ENCODE peak calls at places on chromosomes 12 and 14, in nine cellular contexts. L is transverse colon; D is type B pancreatic cell; I is choroid plexus epithelial cell; R is neural crest cell; Q is CD8-positive, alpha-beta T cell; W is IMR-90; Z is fibroblast of pulmonary artery; X is heart left ventricle. U is an unnamed sample.

GRCh38 chr12:1083086-1083887 is 92.3 kb downstream of the ERC1 start:
- DNase-seq in L (no peak), D (no peak), I (peak), R (no peak), Q (no peak), W (no peak), Z (peak), X (no peak), U (no peak)

GRCh38 chr12:22034709-22035506 is 11.1 kb upstream of the CMAS start:
- DNase-seq in L (no peak), D (no peak), I (peak), R (no peak), Q (no peak), W (peak), Z (peak), X (no peak), U (no peak)

GRCh38 chr14:32826404-32827082 is 112.1 kb upstream of the NPAS3 start:
- DNase-seq in L (no peak), D (no peak), I (peak), R (no peak), Q (no peak), W (no peak), Z (peak), X (no peak), U (no peak)

GRCh38 chr14:35965425-35965824 is 139.3 kb downstream of the BRMS1L start:
- DNase-seq in L (no peak), D (no peak), I (no peak), R (no peak), Q (no peak), W (no peak), Z (no peak), X (no peak), U (no peak)

GRCh38 chr14:76770521-76771431 is 9.5 kb downstream of the VASH1 start:
- DNase-seq in L (no peak), D (peak), I (no peak), R (no peak), Q (no peak), W (no peak), Z (no peak), X (peak), U (no peak)

GRCh38 chr14:53956427-53957201 is at the start of gene BMP4:
- DNase-seq in L (peak), D (peak), I (no peak), R (no peak), Q (no peak), W (peak), Z (peak), X (peak), U (peak)

GRCh38 chr14:35956376-35957000 is 130.3 kb downstream of the BRMS1L start:
- DNase-seq in L (no peak), D (no peak), I (no peak), R (no peak), Q (no peak), W (no peak), Z (no peak), X (no peak), U (no peak)

GRCh38 chr12:132251310-132251709 is 78.1 kb downstream of the GALNT9 start:
- DNase-seq in L (no peak), D (no peak), I (no peak), R (no peak), Q (no peak), W (no peak), Z (no peak), X (no peak), U (no peak)

GRCh38 chr12:115223322-115223721 is 539.3 kb upstream of the TBX3 start:
- DNase-seq in L (no peak), D (no peak), I (peak), R (no peak), Q (no peak), W (peak), Z (peak), X (no peak), U (no peak)

GRCh38 chr14:54653764-54654469 is 87.0 kb downstream of the SAMD4A start:
- DNase-seq in L (peak), D (no peak), I (peak), R (no peak), Q (no peak), W (peak), Z (peak), X (peak), U (peak)

GRCh38 chr12:49560695-49561094 is 7.2 kb downstream of the MCRS1 start:
- DNase-seq in L (no peak), D (no peak), I (no peak), R (no peak), Q (no peak), W (no peak), Z (no peak), X (no peak), U (no peak)

GRCh38 chr12:20555015-20555414 is 140.1 kb upstream of the SLCO1C1 start:
- DNase-seq in L (no peak), D (no peak), I (no peak), R (no peak), Q (no peak), W (no peak), Z (no peak), X (no peak), U (no peak)

DNA sequence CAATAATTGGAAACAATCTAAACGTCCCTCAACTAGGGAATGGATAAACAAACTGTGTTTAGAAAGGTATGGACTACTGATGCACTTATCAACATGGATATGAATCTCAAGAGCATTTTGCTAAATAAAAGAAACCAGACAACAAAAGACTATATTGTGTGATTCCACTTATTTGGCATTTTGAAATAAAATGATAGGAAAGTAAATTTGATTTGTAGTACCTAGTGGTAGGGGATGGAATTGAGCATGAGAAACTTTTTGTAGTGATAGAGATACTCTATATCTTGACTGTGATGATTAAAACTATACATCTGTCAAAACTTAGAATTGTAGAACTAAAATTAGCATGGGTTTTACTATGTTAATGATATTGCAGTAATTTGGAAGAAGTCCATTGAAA is 87.1 kb downstream of the ARID2 start:
- DNase-seq in L (no peak), D (no peak), I (no peak), R (no peak), Q (no peak), W (no peak), Z (no peak), X (no peak), U (no peak)
- TF ChIP-seq CTCF in L (peak), D (peak), I (no peak), R (peak), Q (no peak), W (no peak), Z (no peak), X (no peak), U (peak)

DNA sequence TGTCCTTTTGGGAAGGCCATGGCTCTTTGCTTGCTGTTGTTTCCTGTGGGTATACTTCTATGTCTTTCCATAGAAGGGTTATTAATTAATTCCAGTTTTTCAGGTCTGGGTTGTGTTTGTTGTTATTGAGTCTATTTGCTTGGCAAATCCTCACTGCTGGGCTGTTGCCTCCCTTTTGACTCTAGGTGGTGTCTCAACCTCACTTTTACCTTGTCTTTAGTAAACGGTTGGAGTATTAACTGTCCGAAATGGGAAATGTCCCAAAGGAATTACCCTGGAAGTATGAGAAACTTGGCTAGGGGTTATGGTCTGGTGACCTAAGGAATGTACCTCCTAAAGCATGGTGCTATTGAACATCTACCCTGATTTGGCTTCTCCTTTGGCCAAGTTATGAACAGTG is 16.7 kb downstream of the PRH1 start:
- DNase-seq in L (no peak), D (no peak), I (no peak), R (no peak), Q (no peak), W (no peak), Z (peak), X (no peak), U (no peak)
- TF ChIP-seq CTCF in L (no peak), D (no peak), I (peak), R (no peak), Q (no peak), W (no peak), Z (no peak), X (peak), U (no peak)

DNA sequence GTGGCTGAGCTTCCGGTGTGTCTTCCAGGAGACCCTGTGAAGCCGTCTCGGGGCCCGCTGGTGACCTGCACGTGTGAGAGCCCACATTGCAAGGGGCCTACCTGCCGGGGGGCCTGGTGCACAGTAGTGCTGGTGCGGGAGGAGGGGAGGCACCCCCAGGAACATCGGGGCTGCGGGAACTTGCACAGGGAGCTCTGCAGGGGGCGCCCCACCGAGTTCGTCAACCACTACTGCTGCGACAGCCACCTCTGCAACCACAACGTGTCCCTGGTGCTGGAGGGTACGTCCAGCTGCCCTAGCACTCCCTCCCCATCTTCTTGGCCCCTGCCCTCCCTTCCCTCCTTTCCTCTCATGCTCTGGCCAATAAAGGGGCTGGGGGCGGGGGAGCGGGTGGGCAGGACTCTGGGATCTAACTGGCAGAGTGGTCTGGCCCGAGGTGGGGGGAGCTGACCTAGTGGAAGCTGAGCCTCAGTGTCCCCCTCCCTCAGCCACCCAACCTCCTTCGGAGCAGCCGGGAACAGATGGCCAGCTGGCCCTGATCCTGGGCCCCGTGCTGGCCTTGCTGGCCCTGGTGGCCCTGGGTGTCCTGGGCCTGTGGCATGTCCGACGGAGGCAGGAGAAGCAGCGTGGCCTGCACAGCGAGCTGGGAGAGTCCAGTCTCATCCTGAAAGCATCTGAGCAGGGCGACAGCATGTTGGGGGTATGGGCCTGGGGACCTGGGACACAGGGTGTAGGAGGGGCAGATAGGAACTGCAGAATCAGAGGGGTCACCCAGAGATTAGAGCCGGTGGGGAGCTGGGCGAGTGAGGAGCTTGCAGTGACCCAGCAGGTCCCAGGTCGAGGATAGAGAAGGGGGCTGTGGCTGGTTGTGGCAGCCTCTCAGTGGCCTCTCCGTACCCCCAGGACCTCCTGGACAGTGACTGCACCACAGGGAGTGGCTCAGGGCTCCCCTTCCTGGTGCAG is 6.0 kb downstream of the ACVRL1 start:
- DNase-seq in L (no peak), D (no peak), I (no peak), R (no peak), Q (no peak), W (no peak), Z (no peak), X (no peak), U (no peak)
- TF ChIP-seq CTCF in L (no peak), D (no peak), I (no peak), R (no peak), Q (no peak), W (peak), Z (peak), X (no peak), U (no peak)

GRCh38 chr12:14937689-14938088 is 648 bp downstream of the ERP27 start:
- DNase-seq in L (no peak), D (no peak), I (no peak), R (no peak), Q (no peak), W (no peak), Z (no peak), X (no peak), U (no peak)
- TF ChIP-seq CTCF in L (no peak), D (peak), I (peak), R (peak), Q (peak), W (peak), Z (peak), X (no peak), U (peak)

GRCh38 chr14:44989497-44990440 is 27.8 kb downstream of the TOGARAM1 start:
- DNase-seq in L (no peak), D (no peak), I (no peak), R (no peak), Q (no peak), W (no peak), Z (no peak), X (no peak), U (no peak)

DNA sequence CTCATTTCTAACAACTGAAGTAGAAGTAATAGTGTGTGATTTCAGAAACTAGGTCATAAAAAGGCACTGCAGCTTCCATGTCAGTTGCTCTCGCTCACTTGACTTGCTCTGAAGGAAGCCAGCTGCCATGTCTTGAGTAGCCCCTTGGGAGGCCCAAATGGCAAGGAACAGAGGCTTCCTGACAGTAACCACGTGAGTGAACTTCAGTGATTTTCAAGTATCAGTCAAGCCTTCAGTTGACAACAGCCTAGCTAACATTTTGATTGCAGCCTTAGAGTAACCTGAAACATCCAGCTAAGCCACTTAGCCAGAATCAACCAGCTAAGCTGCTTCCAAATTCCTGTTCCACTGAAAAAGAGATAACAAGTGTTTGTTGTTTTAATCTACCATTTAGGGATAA is 26.7 kb downstream of the TOGARAM1 start:
- DNase-seq in L (no peak), D (no peak), I (no peak), R (no peak), Q (no peak), W (no peak), Z (no peak), X (peak), U (no peak)
- TF ChIP-seq CTCF in L (no peak), D (no peak), I (no peak), R (no peak), Q (no peak), W (no peak), Z (no peak), X (no peak), U (no peak)

U was measured in endothelial cell.